ENCODE peak calls at places on chromosomes 1 and 21, in five cellular contexts. W is GOT3, G is adipocyte, V is BJ, C is lower lobe of right lung. O is an unnamed sample.

GRCh38 chr1:221606216-221606615 is 135.7 kb downstream of the DUSP10 start:
- DNase-seq in C (no peak), W (no peak), V (no peak), G (no peak), O (peak)

GRCh38 chr1:58879464-58879863 is 95.6 kb upstream of the JUN start:
- DNase-seq in G (no peak), V (no peak), C (no peak), W (no peak), O (no peak)

GRCh38 chr21:33127154-33127893 is 57.4 kb downstream of the OLIG1 start:
- DNase-seq in G (peak), W (no peak), V (no peak), C (peak), O (peak)

GRCh38 chr1:30966690-30967369 is 58.3 kb upstream of the SDC3 start:
- DNase-seq in V (no peak), G (peak), C (no peak), W (no peak), O (peak)

GRCh38 chr1:19439464-19440171 is 45.7 kb downstream of the CAPZB start:
- DNase-seq in V (no peak), G (no peak), C (no peak), W (no peak), O (no peak)

GRCh38 chr1:203166192-203166940 is 9.3 kb downstream of the MYBPH start:
- DNase-seq in V (no peak), C (no peak), G (no peak), W (no peak), O (peak)

GRCh38 chr21:28215214-28215954 is 777.3 kb downstream of the LTN1 start:
- DNase-seq in G (peak), C (no peak), W (no peak), V (peak), O (peak)

GRCh38 chr1:198018529-198018928 is 101.4 kb downstream of the LHX9 start:
- DNase-seq in W (no peak), G (peak), C (no peak), V (peak), O (peak)

GRCh38 chr1:153962088-153963029 is 978 bp downstream of the SLC39A1 start:
- DNase-seq in C (peak), V (no peak), W (no peak), G (peak), O (peak)

GRCh38 chr1:217026506-217026905 is 303.3 kb upstream of the ESRRG start:
- DNase-seq in V (no peak), W (no peak), G (no peak), C (no peak), O (no peak)

GRCh38 chr1:117574206-117574835 is 31.5 kb upstream of the TENT5C start:
- DNase-seq in G (no peak), C (no peak), V (no peak), W (no peak), O (no peak)

GRCh38 chr1:236066054-236066453 is 1.2 kb upstream of the NID1 start:
- DNase-seq in G (no peak), C (no peak), W (no peak), V (no peak), O (no peak)

GRCh38 chr1:42927274-42927841 is 31.3 kb downstream of the SLC2A1 start:
- DNase-seq in W (no peak), G (no peak), V (no peak), C (no peak), O (no peak)

GRCh38 chr1:63797056-63797726 is 23.4 kb downstream of the ROR1 start:
- DNase-seq in V (no peak), W (no peak), C (no peak), G (no peak), O (no peak)

GRCh38 chr21:42973309-42973990 is 912 bp upstream of the PKNOX1 start:
- DNase-seq in W (no peak), C (peak), V (no peak), G (no peak), O (no peak)

GRCh38 chr1:248847956-248848561 is 10.0 kb downstream of the ZNF672 start:
- DNase-seq in V (no peak), W (no peak), G (no peak), C (no peak), O (no peak)

GRCh38 chr1:114009393-114009792 is 30.1 kb downstream of the OLFML3 start:
- DNase-seq in V (no peak), W (no peak), G (peak), C (no peak), O (peak)

GRCh38 chr1:204426035-204426436 is 14.4 kb upstream of the PPP1R15B start:
- DNase-seq in W (no peak), G (peak), V (no peak), C (no peak), O (peak)

GRCh38 chr1:32094721-32095521 is 12.9 kb upstream of the KPNA6 start:
- DNase-seq in V (no peak), C (no peak), G (no peak), W (no peak), O (peak)

GRCh38 chr1:148372731-148373130 is 110.4 kb downstream of the PPIAL4G start:
- DNase-seq in W (no peak), C (no peak), V (no peak), G (no peak), O (peak)

GRCh38 chr1:234607091-234608025 is 2.6 kb downstream of the IRF2BP2 start:
- DNase-seq in G (peak), V (no peak), C (peak), W (no peak), O (peak)

GRCh38 chr1:100868364-100868995 is 26.2 kb downstream of the EXTL2 start:
- DNase-seq in G (peak), V (no peak), W (no peak), C (no peak), O (peak)

GRCh38 chr1:27864264-27864895 is 8.0 kb upstream of the THEMIS2 start:
- DNase-seq in G (no peak), C (no peak), W (no peak), V (no peak), O (peak)